ENCODE peak calls at places on chromosomes 13 and 19, in seven cellular contexts. H, Q, U, Y, P, L and O are unnamed samples. For H3K27me3, the result is how much of the 10 kb centered on the place peaks cover.

GRCh38 chr13:29160862-29161261 is 340.7 kb downstream of the MTUS2 start:
- DNase-seq in U (no peak), Y (no peak), L (no peak), H (no peak), Q (no peak), P (no peak), O (no peak)

GRCh38 chr19:40831502-40832430 is 18.5 kb downstream of the CYP2A6 start:
- DNase-seq in P (peak), Q (no peak), Y (peak), U (no peak), H (no peak), L (peak), O (peak)

GRCh38 chr13:109385161-109385560 is 401.2 kb downstream of the IRS2 start:
- DNase-seq in H (no peak), L (no peak), Y (peak), P (peak), Q (no peak), U (no peak), O (no peak)

GRCh38 chr13:35767256-35767981 is 290.9 kb upstream of the MAB21L1 start:
- DNase-seq in L (no peak), Q (no peak), Y (no peak), H (no peak), U (no peak), P (no peak), O (no peak)

GRCh38 chr13:48295271-48295670 is 8.3 kb upstream of the RB1 start:
- DNase-seq in H (no peak), U (no peak), Q (no peak), P (no peak), L (no peak), Y (no peak), O (no peak)

GRCh38 chr13:22009937-22010336 is 339.1 kb downstream of the FGF9 start:
- DNase-seq in L (no peak), Y (no peak), U (no peak), H (no peak), P (no peak), Q (no peak), O (no peak)

GRCh38 chr19:44779150-44779549 is 1.5 kb downstream of the CBLC start:
- DNase-seq in U (no peak), P (no peak), Y (no peak), L (no peak), H (no peak), Q (no peak), O (no peak)

GRCh38 chr19:29875931-29876330 is 64.1 kb downstream of the CCNE1 start:
- DNase-seq in L (no peak), U (no peak), H (no peak), Q (no peak), P (no peak), Y (no peak), O (no peak)

GRCh38 chr19:6161271-6161850 is 25.9 kb downstream of the ACSBG2 start:
- DNase-seq in Y (no peak), U (no peak), P (no peak), H (peak), L (peak), Q (peak), O (no peak)

GRCh38 chr13:31431722-31432137 is 232.0 kb downstream of the B3GLCT start:
- DNase-seq in H (peak), P (no peak), Y (peak), U (no peak), Q (no peak), L (peak), O (peak)

GRCh38 chr19:5141278-5141925 is 172.5 kb downstream of the KDM4B start:
- DNase-seq in L (peak), Y (no peak), P (no peak), H (no peak), Q (no peak), U (no peak), O (peak)
- H3K27me3 ChIP-seq in L (under half), Y (under half), P (under half), H (under half), Q (under half), U (under half), O (under half)

DNA sequence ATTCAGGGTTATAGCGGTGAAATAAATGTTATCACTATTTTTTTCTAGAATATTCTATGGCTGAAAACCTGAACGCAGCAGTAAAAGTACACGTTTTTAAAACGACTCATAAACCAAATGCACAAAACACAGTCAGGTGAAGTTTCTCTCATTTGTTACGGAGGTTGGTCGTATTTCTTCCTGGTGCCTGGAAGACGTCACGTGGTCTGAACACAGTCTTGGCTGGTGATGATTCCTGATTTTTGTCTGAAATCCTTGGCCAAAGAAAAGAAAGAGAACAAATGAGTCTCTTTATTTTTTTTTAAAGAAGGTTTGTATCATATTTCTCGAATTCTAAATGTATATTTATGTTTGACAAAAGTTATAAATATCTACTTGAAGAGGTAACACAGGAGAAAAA is 9.8 kb upstream of the PNMA8A start:
- DNase-seq in U (no peak), Q (no peak), P (no peak), Y (peak), L (no peak), H (no peak), O (no peak)
- H3K27me3 ChIP-seq in U (under half), Q (under half), P (under half), Y (under half), L (under half), H (under half), O (under half)

DNA sequence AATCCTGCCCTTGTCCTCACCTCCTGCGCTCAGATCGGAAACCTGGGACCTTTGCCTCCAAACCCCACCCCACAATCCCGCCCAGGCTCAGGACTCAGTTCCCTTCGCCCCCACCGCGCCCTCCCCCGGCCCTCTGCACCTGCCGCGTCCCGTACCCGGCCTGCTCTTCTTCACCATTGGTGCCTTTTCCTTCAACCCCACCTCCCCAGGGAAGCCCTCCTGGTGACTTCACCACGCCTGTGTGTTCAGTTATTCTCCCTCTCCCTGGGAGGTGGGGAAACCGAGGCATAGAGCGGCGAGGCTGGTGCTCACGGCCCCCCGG is 19.3 kb upstream of the TCF3 start:
- DNase-seq in P (no peak), L (no peak), Y (no peak), U (no peak), H (no peak), Q (no peak), O (no peak)
- H3K27me3 ChIP-seq in P (under half), L (under half), Y (under half), U (under half), H (half or more), Q (half or more), O (half or more)

DNA sequence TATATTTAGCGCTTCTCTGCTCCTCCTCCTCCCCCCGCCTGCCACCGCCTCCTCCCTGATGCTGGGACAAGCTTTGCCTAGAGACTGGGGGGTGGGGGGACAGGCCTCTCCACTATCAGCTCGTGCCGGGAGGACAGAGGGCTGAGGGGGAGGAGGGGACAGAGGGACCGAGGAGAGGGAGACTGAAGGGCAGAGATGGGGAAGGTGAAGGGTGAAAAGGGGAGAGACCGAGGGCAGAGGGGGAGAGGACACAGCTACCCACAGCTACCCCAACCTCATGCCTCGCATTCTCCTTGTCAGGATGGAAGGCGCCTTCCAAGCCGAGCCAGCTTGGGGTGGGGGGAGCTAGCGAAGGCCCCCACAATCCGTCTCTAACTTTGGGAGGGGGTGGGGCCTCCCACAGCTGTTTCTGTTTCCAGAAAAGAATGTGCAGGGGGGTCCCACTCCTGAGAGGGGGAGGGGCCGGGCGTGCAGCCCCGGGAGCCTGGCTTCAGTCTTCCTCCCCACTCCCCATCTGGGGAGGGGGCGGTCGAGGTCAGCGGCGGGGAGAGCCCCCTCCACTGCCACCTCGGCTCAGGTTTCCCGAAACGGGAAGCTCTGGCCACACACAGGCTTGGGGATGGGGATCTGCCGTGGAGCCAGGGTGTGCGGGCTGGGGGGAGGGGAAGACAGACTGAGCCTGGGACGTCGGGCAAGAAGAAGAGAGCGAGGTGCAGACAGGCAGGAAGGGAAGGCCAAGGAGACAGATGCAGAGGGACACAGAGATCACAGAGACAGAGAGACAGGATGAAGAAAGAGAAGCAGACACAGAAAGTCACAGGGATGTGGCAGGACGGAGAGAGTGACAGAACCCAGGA is 1.6 kb downstream of the DACT3 start:
- DNase-seq in Y (peak), P (no peak), Q (peak), U (no peak), H (peak), L (no peak), O (no peak)
- H3K27me3 ChIP-seq in Y (under half), P (under half), Q (under half), U (under half), H (under half), L (under half), O (under half)